ENCODE peak calls at places on chromosome 11, in ten cellular contexts. C, K, M, O, W, Z, F, E, L and P are unnamed samples.
A peak's percentile ranks its signal among the peaks of the same experiment; 100 is the strongest.

GRCh38 chr11:100735949-100736675 is 49.0 kb downstream of the ARHGAP42 start:
- DNase-seq in C (no peak), K (no peak), M (no peak), O (no peak), W (no peak), Z (no peak), F (no peak), E (peak; percentile 39), L (no peak), P (no peak)

GRCh38 chr11:61814958-61815789 is 1.6 kb downstream of the FADS1 start:
- DNase-seq in C (peak; percentile 31), K (peak; percentile 96), M (peak; percentile 96), O (peak; percentile 98), W (peak; percentile 89), Z (peak; percentile 94), F (peak; percentile 99), E (peak; percentile 99), L (peak; percentile 94), P (peak; percentile 97)

GRCh38 chr11:15379483-15379882 is 264.8 kb downstream of the INSC start:
- DNase-seq in C (no peak), K (no peak), M (no peak), O (no peak), W (no peak), Z (no peak), F (no peak), E (no peak), L (no peak), P (no peak)

GRCh38 chr11:28528217-28528616 is 420.0 kb downstream of the METTL15 start:
- DNase-seq in C (no peak), K (no peak), M (no peak), O (no peak), W (no peak), Z (no peak), F (no peak), E (no peak), L (no peak), P (no peak)

GRCh38 chr11:86984701-86985100 is 29.5 kb upstream of the FZD4 start:
- DNase-seq in C (no peak), K (no peak), M (no peak), O (no peak), W (no peak), Z (no peak), F (no peak), E (no peak), L (no peak), P (no peak)

GRCh38 chr11:10400856-10401255 is 54.2 kb upstream of the AMPD3 start:
- DNase-seq in C (no peak), K (no peak), M (no peak), O (no peak), W (no peak), Z (no peak), F (no peak), E (no peak), L (no peak), P (no peak)

GRCh38 chr11:9700105-9700801 is 36.4 kb downstream of the SWAP70 start:
- DNase-seq in C (no peak), K (no peak), M (no peak), O (no peak), W (no peak), Z (no peak), F (no peak), E (no peak), L (no peak), P (no peak)

GRCh38 chr11:120179071-120179672 is 31.7 kb upstream of the OAF start:
- DNase-seq in C (no peak), K (peak; percentile 32), M (peak; percentile 49), O (no peak), W (no peak), Z (no peak), F (no peak), E (no peak), L (peak; percentile 53), P (no peak)

GRCh38 chr11:46143049-46143806 is 22.0 kb upstream of the PHF21A start:
- DNase-seq in C (no peak), K (no peak), M (no peak), O (no peak), W (no peak), Z (no peak), F (no peak), E (no peak), L (peak; percentile 68), P (no peak)

GRCh38 chr11:46142561-46142960 is 21.3 kb upstream of the PHF21A start:
- DNase-seq in C (no peak), K (no peak), M (no peak), O (no peak), W (no peak), Z (no peak), F (no peak), E (no peak), L (peak; percentile 49), P (no peak)

GRCh38 chr11:46144741-46145140 is 23.5 kb upstream of the PHF21A start:
- DNase-seq in C (no peak), K (no peak), M (no peak), O (peak; percentile 62), W (no peak), Z (no peak), F (no peak), E (no peak), L (peak; percentile 63), P (peak; percentile 33)

GRCh38 chr11:46141597-46141996 is 20.3 kb upstream of the PHF21A start:
- DNase-seq in C (no peak), K (no peak), M (no peak), O (no peak), W (no peak), Z (no peak), F (no peak), E (no peak), L (no peak), P (no peak)
- TF ChIP-seq POLR2A in C (no peak), K (no peak), M (no peak), O (no peak), W (no peak), Z (no peak), F (no peak), E (no peak), L (no peak), P (no peak)

GRCh38 chr11:33259869-33260268 is 2.7 kb downstream of the HIPK3 start:
- DNase-seq in C (no peak), K (no peak), M (no peak), O (no peak), W (no peak), Z (no peak), F (peak; percentile 12), E (no peak), L (no peak), P (no peak)

GRCh38 chr11:33257160-33257896 is at the start of gene HIPK3:
- DNase-seq in C (peak; percentile 22), K (peak; percentile 78), M (peak; percentile 93), O (peak; percentile 76), W (peak; percentile 87), Z (peak; percentile 85), F (peak; percentile 86), E (peak; percentile 79), L (peak; percentile 98), P (peak; percentile 62)

GRCh38 chr11:33256808-33257159 is 397 bp upstream of the HIPK3 start:
- DNase-seq in C (no peak), K (no peak), M (no peak), O (no peak), W (no peak), Z (no peak), F (no peak), E (no peak), L (no peak), P (no peak)

GRCh38 chr11:33257897-33258630 is 883 bp downstream of the HIPK3 start:
- DNase-seq in C (peak; percentile 19), K (peak; percentile 92), M (peak; percentile 93), O (peak; percentile 87), W (peak; percentile 84), Z (peak; percentile 81), F (peak; percentile 87), E (peak; percentile 87), L (peak; percentile 95), P (peak; percentile 44)

DNA sequence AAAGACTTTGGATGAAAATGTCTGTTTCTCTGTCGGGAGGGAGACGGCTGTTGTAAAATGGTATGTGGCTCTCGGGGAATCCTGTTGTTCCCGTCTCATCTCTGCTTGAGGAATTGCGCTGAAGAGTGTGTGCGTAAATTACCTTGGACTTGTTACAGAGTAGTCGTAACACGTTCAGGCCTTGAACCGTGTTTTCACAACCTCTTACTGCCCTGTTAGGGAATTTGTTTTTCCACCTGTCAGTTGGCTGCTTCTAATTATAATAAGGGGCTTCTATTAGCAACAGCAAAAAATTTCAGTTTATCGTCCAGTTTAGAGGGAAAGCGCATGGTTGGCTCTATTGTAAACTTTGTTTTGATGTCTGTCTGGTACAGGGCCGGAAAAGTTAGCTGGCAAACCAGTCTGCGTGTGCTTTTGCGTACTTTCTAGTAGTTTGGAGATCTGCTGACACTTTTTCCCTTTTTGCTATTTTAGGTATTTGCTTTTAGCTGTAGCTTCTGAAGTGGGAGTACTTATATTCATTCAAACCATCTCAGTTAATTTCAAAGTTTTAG is 1.5 kb downstream of the HIPK3 start:
- DNase-seq in C (no peak), K (no peak), M (no peak), O (no peak), W (no peak), Z (no peak), F (no peak), E (peak; percentile 76), L (no peak), P (no peak)
- TF ChIP-seq POLR2A in C (no peak), K (no peak), M (no peak), O (no peak), W (no peak), Z (no peak), F (no peak), E (no peak), L (no peak), P (no peak)

GRCh38 chr11:74459584-74459983 is 7.8 kb downstream of the KCNE3 start:
- DNase-seq in C (no peak), K (no peak), M (no peak), O (no peak), W (no peak), Z (no peak), F (peak; percentile 87), E (no peak), L (no peak), P (no peak)
- TF ChIP-seq POLR2A in C (no peak), K (no peak), M (no peak), O (no peak), W (no peak), Z (no peak), F (peak; percentile 21), E (no peak), L (no peak), P (no peak)

GRCh38 chr11:73141309-73142127 is 600 bp downstream of the FCHSD2 start:
- DNase-seq in C (no peak), K (peak; percentile 74), M (peak; percentile 89), O (peak; percentile 79), W (peak; percentile 76), Z (peak; percentile 63), F (peak; percentile 75), E (peak; percentile 73), L (peak; percentile 95), P (peak; percentile 62)

GRCh38 chr11:73140213-73141030 is 1.7 kb downstream of the FCHSD2 start:
- DNase-seq in C (no peak), K (peak; percentile 30), M (no peak), O (peak; percentile 52), W (no peak), Z (peak; percentile 48), F (peak; percentile 37), E (peak; percentile 32), L (peak; percentile 84), P (peak; percentile 51)

GRCh38 chr11:73137942-73138274 is 4.2 kb downstream of the FCHSD2 start:
- DNase-seq in C (no peak), K (no peak), M (no peak), O (no peak), W (no peak), Z (no peak), F (no peak), E (no peak), L (no peak), P (no peak)

GRCh38 chr11:73141031-73141308 is 1.1 kb downstream of the FCHSD2 start:
- DNase-seq in C (no peak), K (peak; percentile 21), M (peak; percentile 72), O (peak; percentile 23), W (no peak), Z (no peak), F (peak; percentile 37), E (peak; percentile 17), L (peak; percentile 91), P (peak; percentile 36)

GRCh38 chr11:73139476-73140198 is 2.5 kb downstream of the FCHSD2 start:
- DNase-seq in C (no peak), K (no peak), M (no peak), O (no peak), W (no peak), Z (no peak), F (no peak), E (peak; percentile 28), L (no peak), P (no peak)
- TF ChIP-seq POLR2A in C (no peak), K (no peak), M (no peak), O (no peak), W (no peak), Z (no peak), F (no peak), E (no peak), L (no peak), P (no peak)